ENCODE peak calls at places on chromosomes 6 and 20, in six cellular contexts. Z, Q, Y, T, K and X are unnamed samples.

GRCh38 chr20:59933296-59933848 is at the start of gene SYCP2:
- DNase-seq in T (peak; percentile 65), K (no peak), Y (no peak), Q (peak; percentile 88), Z (peak; percentile 41), X (peak; percentile 92)

GRCh38 chr6:149079911-149080501 is 237.5 kb upstream of the TAB2 start:
- DNase-seq in K (no peak), Y (no peak), T (no peak), Q (no peak), Z (no peak), X (peak; percentile 65)

GRCh38 chr6:24932832-24933231 is 2.9 kb downstream of the RIPOR2 start:
- DNase-seq in T (no peak), K (no peak), Y (no peak), Z (no peak), Q (no peak), X (no peak)

GRCh38 chr6:37536462-37537225 is 37.0 kb upstream of the CCDC167 start:
- DNase-seq in Y (no peak), K (no peak), Q (no peak), T (no peak), Z (no peak), X (no peak)

GRCh38 chr6:146444195-146444594 is 99.4 kb upstream of the RAB32 start:
- DNase-seq in K (no peak), Y (no peak), Z (no peak), Q (no peak), T (no peak), X (no peak)

GRCh38 chr6:135196739-135197510 is 15.8 kb downstream of the MYB start:
- DNase-seq in Y (no peak), K (no peak), Q (no peak), T (no peak), Z (no peak), X (no peak)

GRCh38 chr20:38162878-38163875 is 1.9 kb downstream of the TGM2 start:
- DNase-seq in Q (no peak), Z (no peak), T (no peak), K (no peak), Y (no peak), X (no peak)

GRCh38 chr6:123589973-123590372 is 46.8 kb downstream of the TRDN start:
- DNase-seq in Z (no peak), K (no peak), Q (no peak), Y (no peak), T (no peak), X (no peak)

GRCh38 chr6:63410435-63411426 is 90.9 kb upstream of the LGSN start:
- DNase-seq in Q (no peak), K (no peak), Z (no peak), Y (no peak), T (no peak), X (no peak)

GRCh38 chr6:19332806-19333460 is 504.2 kb upstream of the ID4 start:
- DNase-seq in K (no peak), Q (no peak), Y (no peak), T (no peak), Z (no peak), X (no peak)

GRCh38 chr6:158815915-158816314 is 3.3 kb downstream of the EZR start:
- DNase-seq in T (no peak), Y (no peak), Q (no peak), K (no peak), Z (no peak), X (no peak)

GRCh38 chr6:14945461-14946210 is 300.2 kb upstream of the JARID2 start:
- DNase-seq in Q (no peak), T (no peak), Z (no peak), K (no peak), Y (no peak), X (no peak)

GRCh38 chr6:25371037-25371347 is 91.8 kb downstream of the CARMIL1 start:
- DNase-seq in K (no peak), T (no peak), Z (no peak), Y (no peak), Q (no peak), X (no peak)

GRCh38 chr6:33123732-33124524 is 48.1 kb downstream of the HLA-DPB1 start:
- DNase-seq in T (no peak), K (no peak), Q (no peak), Z (peak; percentile 10), Y (no peak), X (peak; percentile 36)

GRCh38 chr20:4684837-4685413 is 36.8 kb upstream of the PRND start:
- DNase-seq in K (no peak), Q (no peak), Y (no peak), Z (no peak), T (no peak), X (no peak)

DNA sequence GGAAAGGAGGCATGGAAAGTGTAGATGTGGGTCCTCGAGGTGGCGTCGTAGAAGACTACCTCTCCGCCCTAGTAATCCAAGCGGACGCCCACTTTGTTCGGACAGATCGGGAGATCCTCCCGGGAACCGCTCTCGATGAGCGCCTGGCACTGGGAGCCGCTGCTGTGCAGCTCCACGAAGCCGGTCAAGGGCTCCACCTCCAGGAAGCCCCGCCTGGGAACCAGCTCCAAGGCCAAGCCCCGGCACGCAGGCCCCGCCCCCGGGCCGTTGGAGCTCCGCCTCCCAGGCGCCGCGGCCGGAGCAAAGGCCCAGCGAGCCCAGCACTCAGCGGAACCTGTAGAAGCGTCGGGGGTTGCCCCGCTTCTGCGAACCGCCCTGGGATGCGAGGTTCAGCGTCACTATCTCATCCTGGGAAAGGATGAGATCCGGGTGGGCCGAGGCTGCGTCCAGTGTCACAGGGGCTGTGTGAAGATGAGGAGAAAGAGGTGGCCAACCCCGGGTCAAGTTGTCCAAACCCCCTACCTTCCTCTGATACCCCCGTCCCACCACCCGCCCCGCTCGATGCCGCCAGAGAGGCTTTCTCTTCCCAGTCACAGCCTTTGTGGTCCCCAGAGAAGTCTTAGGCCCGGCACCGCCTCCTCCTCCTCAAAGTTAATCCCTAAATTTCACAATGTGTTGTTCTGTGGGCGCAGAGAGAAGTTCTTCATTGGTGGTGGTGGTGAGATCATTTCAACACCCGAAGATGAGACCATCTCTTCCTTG is 10.8 kb downstream of the TRIM31 start:
- DNase-seq in Q (peak; percentile 97), Y (peak; percentile 36), Z (peak; percentile 83), K (peak; percentile 20), T (peak; percentile 61), X (peak; percentile 93)
- TF ChIP-seq CTCF in Q (no peak), Y (no peak), Z (no peak), K (peak; percentile 23), T (no peak), X (no peak)

GRCh38 chr6:42787018-42787611 is 5.3 kb downstream of the BICRAL start:
- DNase-seq in K (no peak), Y (no peak), Q (no peak), T (no peak), Z (no peak), X (no peak)

GRCh38 chr6:42786525-42786985 is 4.7 kb downstream of the BICRAL start:
- DNase-seq in T (no peak), Q (no peak), Y (no peak), K (no peak), Z (no peak), X (no peak)

GRCh38 chr6:42788671-42789070 is 6.8 kb downstream of the BICRAL start:
- DNase-seq in Z (no peak), T (no peak), Y (no peak), Q (no peak), K (no peak), X (no peak)

GRCh38 chr6:42791706-42792320 is 10.0 kb downstream of the BICRAL start:
- DNase-seq in Q (no peak), K (no peak), T (no peak), Z (no peak), Y (no peak), X (no peak)

DNA sequence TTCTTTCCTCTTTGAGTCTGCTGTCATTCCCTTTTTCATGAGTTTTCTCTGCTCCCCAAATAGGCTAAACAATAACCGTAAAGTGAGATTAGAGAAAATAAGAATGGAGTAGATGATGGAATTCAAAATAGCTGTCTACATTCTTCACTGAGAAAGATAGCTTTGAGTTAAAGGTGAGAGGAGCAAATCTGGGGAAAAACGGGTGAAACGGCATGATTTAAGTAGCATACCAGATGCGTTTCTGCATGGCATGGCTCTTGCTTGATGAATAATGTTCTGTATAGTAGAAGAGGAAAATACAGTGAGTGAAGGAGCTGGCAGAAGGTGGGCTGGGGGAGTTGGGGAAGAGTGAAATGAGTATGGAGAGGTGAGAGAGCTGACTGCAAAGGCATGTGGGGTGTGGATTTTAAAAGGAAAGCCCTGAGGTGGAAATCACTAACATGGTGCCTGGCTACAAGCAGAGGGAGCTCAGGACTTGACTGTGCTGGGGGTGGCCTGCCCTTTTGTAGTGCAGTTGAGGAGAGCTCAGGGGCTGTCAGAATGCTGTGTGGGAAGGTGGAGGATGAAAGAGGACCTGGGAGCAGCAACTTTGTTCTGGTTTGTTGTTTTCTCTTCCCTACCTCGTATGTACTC is 8.8 kb downstream of the BICRAL start:
- DNase-seq in T (no peak), Q (no peak), K (no peak), Y (no peak), Z (no peak), X (no peak)
- H3K27ac ChIP-seq in T (peak overlapping the region; percentile 10), Q (no peak overlapping the region), K (peak overlapping the region; percentile 53), Y (peak overlapping the region; percentile 74), Z (no peak overlapping the region), X (peak overlapping the region; percentile 60)

DNA sequence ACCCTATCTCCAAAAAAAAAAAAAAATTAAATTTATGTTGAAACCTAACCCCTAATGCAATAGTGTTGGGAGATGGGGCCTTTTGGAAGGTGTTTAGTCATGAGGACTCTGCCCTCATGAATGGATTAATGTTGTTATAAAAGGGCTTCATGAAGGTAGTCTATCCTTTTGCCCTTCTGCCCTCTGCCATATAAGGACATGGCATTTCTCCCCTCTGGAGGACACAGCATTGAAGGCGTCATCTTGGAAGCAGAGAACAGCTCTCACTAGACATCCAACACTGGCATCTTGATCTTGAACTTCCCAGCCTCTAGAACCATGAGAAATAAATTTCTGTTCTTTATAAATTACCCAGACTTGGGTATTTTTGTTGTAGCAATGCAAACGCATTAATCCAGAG is 35.4 kb downstream of the PDYN start:
- DNase-seq in K (no peak), T (no peak), Z (no peak), Y (no peak), Q (no peak), X (no peak)
- TF ChIP-seq CTCF in K (no peak), T (no peak), Z (no peak), Y (no peak), Q (no peak), X (no peak)

GRCh38 chr6:129284225-129284624 is 401.3 kb downstream of the LAMA2 start:
- DNase-seq in Y (no peak), Z (no peak), T (no peak), Q (no peak), K (no peak), X (no peak)
- H3K27ac ChIP-seq in Y (no peak overlapping the region), Z (no peak overlapping the region), T (no peak overlapping the region), Q (no peak overlapping the region), K (no peak overlapping the region), X (no peak overlapping the region)

DNA sequence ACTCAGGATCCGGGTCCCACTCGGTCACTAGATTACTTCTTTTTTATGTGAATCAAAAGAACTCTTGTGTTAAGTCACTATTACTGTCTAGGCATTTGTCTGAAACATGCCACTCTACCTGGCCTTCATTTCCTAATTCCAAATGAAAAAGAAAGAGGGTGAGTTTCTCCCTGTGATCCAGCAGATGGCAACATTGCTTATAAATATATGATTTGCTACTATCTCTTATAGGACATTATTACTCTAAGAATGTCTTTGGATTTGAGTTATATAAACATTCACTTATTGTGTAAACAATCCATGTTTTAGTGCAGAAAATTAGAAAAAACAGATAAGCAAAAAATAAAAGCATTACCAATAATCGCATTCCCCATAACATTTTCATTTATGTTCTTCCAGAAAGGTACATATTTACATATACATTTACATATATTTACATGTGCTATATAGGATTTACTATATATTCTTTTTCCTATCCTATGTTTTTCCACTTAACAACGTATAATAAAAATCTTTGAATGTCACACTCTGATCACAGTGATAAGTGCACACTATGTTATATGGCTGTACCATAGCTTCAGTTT is 66.9 kb downstream of the FAXC start:
- DNase-seq in Q (no peak), Y (no peak), Z (no peak), T (no peak), K (no peak), X (peak; percentile 21)
- TF ChIP-seq CTCF in Q (no peak), Y (peak; percentile 18), Z (peak; percentile 48), T (no peak), K (peak; percentile 46), X (peak; percentile 68)